ENCODE peak calls at places on chromosomes 1 and 21, in six cellular contexts. B is right lobe of liver, T is tibial nerve, R is ovary, N is heart left ventricle, S is heart right ventricle. J is an unnamed sample. For H3K4me1, the result is how much of the 10 kb centered on the place peaks cover.

GRCh38 chr1:217650674-217651073 is 19.5 kb downstream of the SPATA17 start:
- DNase-seq in B (no peak), T (no peak), R (no peak), N (no peak), S (no peak), J (no peak)

GRCh38 chr1:228337031-228337564 is 69.5 kb downstream of the TRIM11 start:
- DNase-seq in B (peak), T (no peak), R (peak), N (no peak), S (no peak), J (no peak)

GRCh38 chr1:151907363-151908139 is 1.8 kb downstream of the THEM4 start:
- DNase-seq in B (no peak), T (no peak), R (no peak), N (no peak), S (no peak), J (no peak)

GRCh38 chr1:230422221-230422981 is 3.7 kb downstream of the PGBD5 start:
- DNase-seq in B (no peak), T (no peak), R (no peak), N (no peak), S (no peak), J (no peak)

GRCh38 chr1:167797005-167797404 is 75.2 kb downstream of the MPZL1 start:
- DNase-seq in B (no peak), T (peak), R (peak), N (peak), S (peak), J (peak)

GRCh38 chr1:17893891-17894631 is 138.9 kb downstream of the ACTL8 start:
- DNase-seq in B (no peak), T (no peak), R (no peak), N (no peak), S (no peak), J (no peak)

GRCh38 chr1:178126790-178127189 is 32.9 kb downstream of the RASAL2 start:
- DNase-seq in B (no peak), T (no peak), R (no peak), N (no peak), S (no peak), J (no peak)

GRCh38 chr1:67850151-67850551 is 16.9 kb upstream of the GNG12 start:
- DNase-seq in B (no peak), T (peak), R (no peak), N (no peak), S (no peak), J (no peak)

GRCh38 chr1:199774433-199775089 is 252.9 kb upstream of the NR5A2 start:
- DNase-seq in B (no peak), T (no peak), R (no peak), N (no peak), S (no peak), J (no peak)

GRCh38 chr1:7406641-7407546 is 364.2 kb upstream of the VAMP3 start:
- DNase-seq in B (no peak), T (no peak), R (no peak), N (no peak), S (peak), J (peak)

GRCh38 chr21:45284456-45284741 is 3.3 kb downstream of the POFUT2 start:
- DNase-seq in B (no peak), T (no peak), R (no peak), N (no peak), S (no peak), J (no peak)

GRCh38 chr1:203557390-203557789 is 63.4 kb downstream of the OPTC start:
- DNase-seq in B (no peak), T (no peak), R (peak), N (peak), S (peak), J (peak)

GRCh38 chr1:206878456-206878855 is 13.0 kb downstream of the IL20 start:
- DNase-seq in B (no peak), T (no peak), R (no peak), N (no peak), S (no peak), J (no peak)

GRCh38 chr1:64871256-64871655 is 95.1 kb downstream of the JAK1 start:
- DNase-seq in B (no peak), T (no peak), R (no peak), N (no peak), S (no peak), J (no peak)

GRCh38 chr21:46482225-46482845 is 23.6 kb downstream of the DIP2A start:
- DNase-seq in B (no peak), T (no peak), R (no peak), N (no peak), S (no peak), J (no peak)

GRCh38 chr21:42440187-42440792 is 36.6 kb downstream of the UBASH3A start:
- DNase-seq in B (no peak), T (no peak), R (no peak), N (no peak), S (no peak), J (no peak)

GRCh38 chr1:119674835-119675289 is 26.8 kb upstream of the ZNF697 start:
- DNase-seq in B (peak), T (peak), R (no peak), N (no peak), S (no peak), J (no peak)

GRCh38 chr1:212430416-212430815 is 2.3 kb upstream of the NENF start:
- DNase-seq in B (no peak), T (no peak), R (no peak), N (no peak), S (no peak), J (no peak)

GRCh38 chr1:231395051-231395995 is 26.8 kb downstream of the EGLN1 start:
- DNase-seq in B (no peak), T (no peak), R (no peak), N (no peak), S (peak), J (peak)

DNA sequence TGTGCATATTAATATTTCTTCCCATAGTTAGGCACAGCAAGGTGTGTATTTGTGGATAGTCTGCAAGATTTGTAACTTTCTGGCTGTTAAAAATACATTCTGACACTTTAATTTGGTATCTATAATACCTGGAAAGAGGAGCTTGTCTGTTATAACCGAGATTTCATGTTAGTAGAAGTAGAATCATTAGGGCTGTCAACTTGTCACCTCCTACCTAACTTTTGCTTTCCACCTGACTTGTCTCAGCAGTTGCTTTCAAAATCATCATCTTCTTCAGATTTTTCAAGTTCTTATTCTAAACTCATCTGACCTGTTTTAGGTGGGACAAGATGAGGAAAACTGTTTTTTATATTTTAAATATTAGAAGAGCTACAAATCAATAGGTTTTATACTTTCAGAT is 11.0 kb downstream of the RWDD3 start:
- DNase-seq in B (no peak), T (no peak), R (no peak), N (no peak), S (no peak), J (no peak)
- H3K4me1 ChIP-seq in B (under half), T (under half), R (under half), N (under half), S (under half), J (under half)

GRCh38 chr1:44803312-44804095 is 3.3 kb downstream of the PLK3 start:
- DNase-seq in B (peak), T (no peak), R (peak), N (no peak), S (no peak), J (no peak)
- H3K4me1 ChIP-seq in B (under half), T (under half), R (under half), N (under half), S (half or more), J (half or more)

DNA sequence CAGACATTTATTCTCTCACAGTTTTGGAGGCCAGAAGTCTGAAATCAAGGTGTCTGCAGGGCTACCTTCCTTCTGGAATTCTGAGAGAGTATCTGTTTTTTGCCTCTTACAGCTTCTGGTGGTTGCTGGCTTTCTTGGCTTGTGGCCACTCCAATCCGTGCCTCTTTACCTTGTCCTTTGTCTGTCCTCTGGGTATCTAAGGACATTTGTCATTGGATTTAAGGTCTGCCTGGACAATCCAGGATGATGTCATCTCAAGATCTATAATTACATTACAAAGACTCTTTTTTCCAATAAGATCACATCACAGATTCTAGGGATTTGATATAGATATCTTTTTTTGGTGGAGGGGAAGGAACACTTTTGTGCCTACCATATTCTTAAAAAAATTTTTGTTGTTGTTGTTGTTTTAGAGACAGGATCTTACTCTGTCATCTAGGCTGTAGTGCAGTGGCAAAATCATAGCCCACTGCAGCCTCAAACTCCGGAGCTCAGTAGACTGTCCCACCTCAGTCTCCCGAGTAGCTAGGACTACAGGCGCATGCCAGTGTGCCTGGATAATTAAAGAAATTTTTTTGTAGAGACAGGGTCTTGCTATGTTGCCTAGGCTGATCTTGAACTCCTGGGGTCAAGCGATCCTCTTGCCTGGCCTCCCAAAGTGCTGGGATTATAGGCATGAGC is 61.9 kb downstream of the XPR1 start:
- DNase-seq in B (no peak), T (no peak), R (no peak), N (no peak), S (no peak), J (no peak)
- H3K4me1 ChIP-seq in B (under half), T (under half), R (under half), N (under half), S (under half), J (under half)

DNA sequence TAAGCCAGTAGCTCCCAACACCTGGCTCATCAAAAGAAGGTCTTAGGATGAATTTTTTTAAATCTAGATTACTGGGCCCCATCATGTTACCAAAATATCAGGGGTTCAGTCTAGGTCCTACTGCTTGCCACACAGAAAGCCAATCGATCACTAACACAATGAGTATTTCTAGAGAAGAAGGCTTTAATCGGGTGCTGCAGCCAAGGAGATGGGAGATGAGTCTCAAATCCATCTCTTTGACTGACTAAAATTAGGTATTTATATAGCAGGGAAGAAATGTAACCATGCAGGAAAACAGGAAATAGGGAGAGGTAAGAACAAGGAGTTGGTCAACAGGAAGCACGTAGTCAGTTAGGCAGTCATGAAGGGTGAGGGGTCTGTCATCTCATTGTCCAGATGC is 288.2 kb downstream of the CEP170 start:
- DNase-seq in B (no peak), T (no peak), R (no peak), N (no peak), S (no peak), J (no peak)
- H3K4me1 ChIP-seq in B (under half), T (under half), R (under half), N (under half), S (under half), J (under half)

DNA sequence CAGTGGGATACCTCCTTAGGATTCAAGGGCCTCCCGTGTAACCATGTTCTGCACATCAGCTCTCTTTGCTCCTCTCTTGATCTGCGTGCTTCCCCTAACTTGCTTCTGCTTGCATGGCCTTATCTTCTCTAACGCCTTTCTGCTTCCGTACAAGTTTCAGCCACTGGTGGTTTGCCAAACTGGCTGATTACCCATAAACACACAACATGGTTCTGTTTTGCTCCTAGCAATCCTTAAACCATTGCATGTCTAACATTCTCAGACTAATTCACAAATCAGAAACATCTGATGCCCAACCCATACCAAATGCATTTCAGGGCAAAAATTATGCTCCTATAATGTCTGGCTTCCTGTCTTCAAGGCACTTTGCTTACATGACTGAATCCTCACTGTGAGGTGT is 166.4 kb downstream of the PBX1 start:
- DNase-seq in B (no peak), T (no peak), R (peak), N (peak), S (no peak), J (no peak)
- H3K4me1 ChIP-seq in B (under half), T (under half), R (under half), N (under half), S (half or more), J (half or more)

GRCh38 chr1:155008015-155008941 is 5.7 kb downstream of the ZBTB7B start:
- DNase-seq in B (no peak), T (no peak), R (no peak), N (no peak), S (no peak), J (no peak)

GRCh38 chr1:155011004-155011416 is 8.4 kb downstream of the ZBTB7B start:
- DNase-seq in B (no peak), T (no peak), R (peak), N (no peak), S (no peak), J (no peak)

GRCh38 chr1:155009221-155009711 is 6.7 kb downstream of the ZBTB7B start:
- DNase-seq in B (no peak), T (no peak), R (peak), N (no peak), S (no peak), J (no peak)

GRCh38 chr1:155010211-155010918 is 7.8 kb downstream of the ZBTB7B start:
- DNase-seq in B (no peak), T (no peak), R (peak), N (no peak), S (no peak), J (no peak)

DNA sequence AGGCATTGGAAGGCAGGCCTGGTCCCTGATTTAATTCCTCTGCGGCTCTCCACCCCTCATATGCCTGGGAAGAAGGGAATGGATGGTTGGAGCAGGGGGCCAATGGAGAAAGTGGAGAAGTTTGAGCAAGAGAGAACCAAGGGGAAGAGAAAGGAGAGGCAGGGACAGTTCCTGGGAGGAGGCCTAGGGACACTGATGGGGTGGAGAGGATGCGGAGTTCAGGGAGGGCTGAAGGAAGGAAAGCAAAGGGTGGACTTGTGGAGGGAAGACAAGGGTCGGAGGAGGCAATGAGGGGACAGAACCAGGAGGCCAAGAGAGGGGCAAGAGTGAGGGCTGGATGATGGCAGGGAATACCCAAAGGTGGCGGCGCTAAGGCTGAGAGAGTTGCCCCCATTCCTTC is 7.1 kb downstream of the ZBTB7B start:
- DNase-seq in B (no peak), T (no peak), R (no peak), N (no peak), S (no peak), J (no peak)
- H3K4me1 ChIP-seq in B (half or more), T (half or more), R (under half), N (under half), S (half or more), J (under half)

DNA sequence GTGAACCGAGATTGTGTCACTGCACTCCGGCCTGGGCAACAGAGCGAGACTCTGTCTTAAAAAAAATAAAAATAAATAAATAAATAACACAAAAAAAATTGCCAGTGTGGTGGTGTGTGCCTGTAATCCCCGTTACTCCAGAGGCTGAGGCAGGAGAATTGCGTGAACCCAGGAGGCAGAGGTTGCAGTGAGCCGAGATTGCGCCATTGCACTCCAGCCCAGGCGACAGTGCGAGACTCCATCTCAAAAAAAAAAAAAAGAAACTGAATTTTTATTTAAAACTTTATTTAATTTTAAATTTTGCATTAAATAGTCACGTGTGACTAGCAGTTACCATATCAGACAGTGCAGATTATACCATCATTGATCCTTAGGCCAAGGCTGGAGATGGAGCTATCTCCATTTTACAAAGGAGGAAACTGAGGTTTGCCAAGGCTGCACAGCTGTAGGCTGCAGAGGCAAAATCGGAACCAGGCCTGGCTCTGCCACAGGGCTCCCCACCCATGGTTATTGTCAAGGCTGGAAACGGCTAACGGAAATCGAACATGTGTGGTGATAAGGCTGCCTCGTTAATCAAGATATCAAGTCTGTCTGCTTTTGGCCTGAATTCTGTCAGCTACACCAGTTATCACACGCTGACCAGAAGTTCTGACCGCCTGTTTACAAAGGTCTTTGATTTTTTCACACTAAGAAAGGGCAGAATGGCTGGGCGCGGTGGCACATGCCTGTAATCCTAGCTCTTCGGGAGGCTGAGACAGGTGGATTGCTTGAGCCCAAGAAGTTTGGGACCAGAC is 20.5 kb downstream of the HSPG2 start:
- DNase-seq in B (no peak), T (no peak), R (no peak), N (peak), S (no peak), J (no peak)
- H3K4me1 ChIP-seq in B (under half), T (half or more), R (under half), N (half or more), S (half or more), J (half or more)

GRCh38 chr1:191963286-191963685 is 195.0 kb upstream of the RGS18 start:
- DNase-seq in B (no peak), T (no peak), R (no peak), N (no peak), S (no peak), J (no peak)

GRCh38 chr1:191963781-191964455 is 194.3 kb upstream of the RGS18 start:
- DNase-seq in B (no peak), T (no peak), R (no peak), N (no peak), S (no peak), J (no peak)

GRCh38 chr1:191959856-191960255 is 198.4 kb upstream of the RGS18 start:
- DNase-seq in B (no peak), T (no peak), R (no peak), N (no peak), S (no peak), J (no peak)
- H3K4me1 ChIP-seq in B (under half), T (under half), R (under half), N (under half), S (under half), J (under half)

GRCh38 chr1:156151093-156151688 is 2.2 kb upstream of the SEMA4A start:
- DNase-seq in B (no peak), T (no peak), R (no peak), N (no peak), S (no peak), J (no peak)
- H3K4me1 ChIP-seq in B (under half), T (under half), R (under half), N (under half), S (half or more), J (under half)

J was measured in right atrium auricular region.